ENCODE peak calls at places on chromosome 19, in six cellular contexts. J is GM23248; N is CD4-positive, CD25-positive, alpha-beta regulatory T cell; L is CD8-positive, alpha-beta T cell; F is spleen; W is brain microvascular endothelial cell. U is an unnamed sample. For H3K27me3, the result is how much of the 10 kb centered on the place peaks cover.

GRCh38 chr19:51754106-51754505 is 2.4 kb upstream of the FPR1 start:
- DNase-seq in J (no peak), N (no peak), L (no peak), F (no peak), W (no peak), U (no peak)

GRCh38 chr19:14556662-14557188 is 15.1 kb downstream of the NDUFB7 start:
- DNase-seq in J (peak), N (peak), L (peak), F (peak), W (peak), U (no peak)

GRCh38 chr19:58558623-58559274 is 338 bp upstream of the UBE2M start:
- DNase-seq in J (peak), N (peak), L (peak), F (peak), W (peak), U (peak)

GRCh38 chr19:46299695-46300094 is 2.9 kb downstream of the HIF3A start:
- DNase-seq in J (no peak), N (no peak), L (no peak), F (no peak), W (no peak), U (no peak)

GRCh38 chr19:55986487-55986886 is at the start of gene NLRP5:
- DNase-seq in J (no peak), N (no peak), L (no peak), F (no peak), W (no peak), U (no peak)

GRCh38 chr19:41264581-41265375 is 606 bp downstream of the HNRNPUL1 start:
- DNase-seq in J (peak), N (peak), L (peak), F (no peak), W (peak), U (no peak)

GRCh38 chr19:19956431-19957075 is 55.8 kb downstream of the ZNF93 start:
- DNase-seq in J (no peak), N (no peak), L (no peak), F (no peak), W (no peak), U (peak)

GRCh38 chr19:36266375-36266961 is 51.6 kb downstream of the ZNF146 start:
- DNase-seq in J (no peak), N (no peak), L (no peak), F (no peak), W (no peak), U (no peak)

GRCh38 chr19:37389234-37389633 is 18.3 kb downstream of the ZNF527 start:
- DNase-seq in J (no peak), N (no peak), L (no peak), F (no peak), W (no peak), U (no peak)

GRCh38 chr19:48445256-48445605 is 552 bp upstream of the GRWD1 start:
- DNase-seq in J (peak), N (no peak), L (no peak), F (no peak), W (peak), U (no peak)

GRCh38 chr19:58003153-58003828 is 671 bp upstream of the ZNF606 start:
- DNase-seq in J (peak), N (no peak), L (no peak), F (peak), W (no peak), U (no peak)

GRCh38 chr19:6677924-6678689 is 8.1 kb upstream of the TNFSF14 start:
- DNase-seq in J (peak), N (peak), L (peak), F (peak), W (no peak), U (no peak)

GRCh38 chr19:21127898-21128297 is 13.9 kb upstream of the ZNF431 start:
- DNase-seq in J (no peak), N (no peak), L (no peak), F (no peak), W (no peak), U (no peak)

GRCh38 chr19:18603958-18604819 is 2.4 kb downstream of the CRLF1 start:
- DNase-seq in J (no peak), N (no peak), L (no peak), F (no peak), W (no peak), U (no peak)

GRCh38 chr19:53076984-53077383 is 26.2 kb downstream of the ZNF160 start:
- DNase-seq in J (peak), N (no peak), L (no peak), F (no peak), W (peak), U (no peak)

GRCh38 chr19:42270346-42271044 is 1.4 kb downstream of the CIC start:
- DNase-seq in J (peak), N (peak), L (peak), F (peak), W (peak), U (no peak)

GRCh38 chr19:46945668-46946067 is 74.0 kb upstream of the NPAS1 start:
- DNase-seq in J (peak), N (no peak), L (no peak), F (no peak), W (no peak), U (no peak)

GRCh38 chr19:41859213-41859617 is 840 bp upstream of the RPS19 start:
- DNase-seq in J (no peak), N (no peak), L (no peak), F (no peak), W (no peak), U (no peak)

GRCh38 chr19:51546650-51547396 is 15.4 kb upstream of the SIGLEC6 start:
- DNase-seq in J (peak), N (no peak), L (no peak), F (no peak), W (peak), U (no peak)

GRCh38 chr19:15251749-15252397 is 19.6 kb upstream of the EPHX3 start:
- DNase-seq in J (peak), N (no peak), L (no peak), F (no peak), W (peak), U (peak)

GRCh38 chr19:35533822-35534521 is 716 bp downstream of the GAPDHS start:
- DNase-seq in J (peak), N (no peak), L (peak), F (peak), W (no peak), U (no peak)

GRCh38 chr19:51064534-51065220 is at the start of gene KLK13:
- DNase-seq in J (peak), N (no peak), L (no peak), F (no peak), W (no peak), U (no peak)

GRCh38 chr19:35755550-35756371 is 1.1 kb downstream of the HSPB6 start:
- DNase-seq in J (peak), N (peak), L (peak), F (peak), W (peak), U (peak)

GRCh38 chr19:39401549-39402416 is 4.9 kb upstream of the ZFP36 start:
- DNase-seq in J (peak), N (peak), L (peak), F (peak), W (peak), U (no peak)

GRCh38 chr19:11639245-11639601 is 41.9 kb downstream of the ZNF627 start:
- DNase-seq in J (no peak), N (no peak), L (no peak), F (no peak), W (no peak), U (no peak)

GRCh38 chr19:31666126-31666525 is 316.9 kb upstream of the TSHZ3 start:
- DNase-seq in J (no peak), N (no peak), L (no peak), F (no peak), W (no peak), U (peak)

GRCh38 chr19:46916971-46917370 is 56.2 kb downstream of the ARHGAP35 start:
- DNase-seq in J (no peak), N (no peak), L (no peak), F (no peak), W (no peak), U (no peak)

GRCh38 chr19:23699521-23699860 is 12.5 kb upstream of the ZNF675 start:
- DNase-seq in J (no peak), N (no peak), L (no peak), F (no peak), W (no peak), U (no peak)

GRCh38 chr19:55546822-55547614 is 1.7 kb upstream of the SBK3 start:
- DNase-seq in J (peak), N (no peak), L (no peak), F (no peak), W (peak), U (peak)

GRCh38 chr19:17915940-17916593 is 16.7 kb upstream of the CCDC124 start:
- DNase-seq in J (no peak), N (no peak), L (no peak), F (no peak), W (no peak), U (no peak)

GRCh38 chr19:16541526-16542044 is 652 bp downstream of the CHERP start:
- DNase-seq in J (peak), N (no peak), L (no peak), F (no peak), W (peak), U (no peak)

GRCh38 chr19:58558066-58558622 is at the start of gene UBE2M:
- DNase-seq in J (peak), N (peak), L (peak), F (peak), W (no peak), U (no peak)

GRCh38 chr19:49657493-49658138 is 8.0 kb downstream of the IRF3 start:
- DNase-seq in J (no peak), N (no peak), L (no peak), F (no peak), W (no peak), U (no peak)

GRCh38 chr19:49658139-49658517 is 7.5 kb downstream of the IRF3 start:
- DNase-seq in J (no peak), N (no peak), L (no peak), F (no peak), W (no peak), U (no peak)

GRCh38 chr19:49656456-49657109 is 9.1 kb downstream of the IRF3 start:
- DNase-seq in J (no peak), N (no peak), L (no peak), F (no peak), W (no peak), U (no peak)

GRCh38 chr19:49660338-49660961 is 5.2 kb downstream of the IRF3 start:
- DNase-seq in J (no peak), N (no peak), L (no peak), F (no peak), W (no peak), U (no peak)

GRCh38 chr19:49658566-49659442 is 6.9 kb downstream of the IRF3 start:
- DNase-seq in J (no peak), N (no peak), L (no peak), F (no peak), W (no peak), U (no peak)
- H3K27me3 ChIP-seq in J (under half), N (under half), L (under half), F (under half), W (under half), U (under half)

DNA sequence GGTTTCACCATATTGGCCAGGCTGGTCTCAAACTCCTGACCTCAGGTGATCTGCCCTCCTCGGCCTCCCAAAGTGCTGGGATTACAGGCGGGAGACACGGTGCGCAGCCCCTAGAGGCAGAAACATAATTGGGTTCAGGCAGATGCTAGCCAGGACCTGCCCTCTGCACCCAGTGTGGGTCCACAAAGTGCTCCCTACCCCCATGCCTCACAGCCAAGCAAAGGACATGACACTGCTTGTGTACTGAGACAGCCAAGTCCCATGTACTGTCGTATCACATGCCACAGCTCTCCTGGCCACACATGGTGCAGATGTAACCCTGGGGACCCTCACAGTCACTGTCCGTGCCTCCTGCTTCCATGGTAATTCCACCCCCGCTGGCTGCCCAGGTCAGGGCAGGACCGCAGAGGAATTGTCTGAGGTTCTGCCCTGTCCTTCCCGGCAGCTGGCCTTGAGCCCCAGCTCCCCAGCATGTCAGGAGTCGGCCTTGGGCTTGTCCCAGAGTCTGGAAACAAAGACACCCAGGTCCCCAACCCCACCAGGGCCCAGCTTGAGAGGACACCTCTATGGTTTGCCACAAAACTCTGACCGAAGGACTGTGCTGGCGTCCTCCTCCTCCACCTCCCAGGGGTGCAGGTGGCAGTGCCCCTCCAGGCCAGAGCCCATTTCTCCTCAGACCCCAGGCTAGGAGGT is 7.6 kb downstream of the PRR36 start:
- DNase-seq in J (no peak), N (no peak), L (no peak), F (no peak), W (no peak), U (no peak)
- H3K27me3 ChIP-seq in J (under half), N (under half), L (under half), F (half or more), W (under half), U (half or more)

DNA sequence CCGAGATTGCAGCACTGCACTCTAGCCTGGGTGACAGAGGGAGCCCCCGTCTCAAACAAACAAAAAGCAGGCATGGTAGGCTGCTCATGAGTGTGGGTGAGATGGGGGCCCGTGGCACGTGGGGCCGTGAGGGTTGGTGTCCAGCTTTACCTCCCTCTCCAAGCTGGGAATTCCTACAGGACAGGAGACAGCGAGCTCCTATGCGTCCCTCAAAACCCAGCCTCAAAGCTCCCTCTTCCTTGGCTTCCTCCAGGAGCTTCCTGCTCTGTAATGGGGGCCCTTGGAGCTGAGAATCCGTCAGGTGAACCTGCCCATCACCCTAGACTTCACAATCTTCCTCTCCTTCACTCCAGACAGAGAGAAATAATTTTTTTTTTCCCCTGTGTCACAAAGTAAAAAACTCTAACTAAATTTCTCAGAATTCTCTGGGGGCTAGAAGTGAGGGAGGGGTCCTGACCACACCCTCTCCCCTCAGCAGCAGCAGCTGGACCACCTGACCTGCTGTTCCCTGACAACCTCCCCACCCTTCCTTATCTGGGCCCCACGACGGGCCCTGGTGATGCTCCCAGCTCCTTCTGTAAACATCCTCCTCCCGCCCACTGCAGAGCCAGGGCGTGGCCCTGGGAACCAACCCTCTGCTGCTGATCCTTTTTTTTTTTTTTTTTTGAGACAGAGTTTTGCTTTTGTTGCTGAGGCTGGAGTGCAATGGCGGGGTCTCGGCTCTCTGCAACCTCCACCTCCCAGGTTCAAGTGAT is 22.1 kb upstream of the WDR18 start:
- DNase-seq in J (peak), N (no peak), L (no peak), F (no peak), W (no peak), U (no peak)
- H3K27me3 ChIP-seq in J (under half), N (under half), L (under half), F (under half), W (under half), U (under half)

GRCh38 chr19:3047307-3048189 is 14.7 kb downstream of the TLE5 start:
- DNase-seq in J (peak), N (peak), L (peak), F (peak), W (peak), U (peak)
- H3K27me3 ChIP-seq in J (under half), N (under half), L (under half), F (under half), W (under half), U (under half)

DNA sequence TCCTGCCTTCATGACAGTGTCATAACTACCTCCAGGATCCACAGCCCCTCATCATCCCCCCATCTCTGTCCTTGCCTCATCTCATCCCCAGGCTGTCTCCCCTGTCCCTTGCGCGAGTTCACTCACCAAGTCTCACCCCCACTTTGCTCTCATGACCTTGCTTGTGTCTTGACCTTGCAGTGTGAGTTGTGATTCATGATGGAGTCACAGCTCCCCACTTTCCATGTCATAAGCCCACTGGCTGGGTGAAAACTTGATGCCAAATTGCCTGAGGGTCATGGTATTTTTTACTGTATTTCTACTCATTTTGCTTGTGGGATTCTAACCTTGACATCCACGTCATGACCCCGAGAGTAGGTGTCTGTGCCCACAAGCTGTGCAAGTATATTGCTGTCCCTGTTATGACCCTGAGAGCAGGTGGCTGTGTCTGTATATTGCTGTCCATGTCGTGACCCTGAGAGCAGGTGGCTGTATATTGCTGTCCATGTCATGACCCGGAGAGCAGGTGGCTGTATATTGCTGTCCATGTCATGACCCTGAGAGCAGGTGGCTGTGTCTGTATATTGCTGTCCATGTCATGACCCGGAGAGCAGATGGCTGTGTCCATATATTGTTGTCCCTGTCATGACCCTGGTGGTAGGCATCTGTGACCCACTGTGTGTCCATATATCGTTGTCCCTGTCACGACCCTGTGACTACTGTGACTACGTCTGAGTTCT is 23.8 kb downstream of the APBA3 start:
- DNase-seq in J (no peak), N (no peak), L (no peak), F (no peak), W (no peak), U (no peak)
- H3K27me3 ChIP-seq in J (under half), N (under half), L (under half), F (under half), W (under half), U (under half)

U was measured in esophagus muscularis mucosa.